ENCODE peak calls at places on chromosomes 2 and 18, in six cellular contexts. R, H, T, F, X and P are unnamed samples.

GRCh38 chr2:238511614-238511950 is 84.9 kb downstream of the ASB1 start:
- DNase-seq in T (no peak), F (no peak), H (no peak), X (no peak), R (no peak), P (no peak)

GRCh38 chr2:148770047-148770446 is 105.0 kb upstream of the KIF5C start:
- DNase-seq in R (no peak), T (no peak), X (no peak), H (no peak), F (no peak), P (no peak)

GRCh38 chr18:76348267-76349066 is 146.6 kb downstream of the ZNF516 start:
- DNase-seq in R (no peak), F (no peak), T (peak), X (no peak), H (no peak), P (no peak)

GRCh38 chr18:28657836-28658410 is 481.0 kb upstream of the CDH2 start:
- DNase-seq in X (no peak), H (no peak), R (no peak), F (no peak), T (no peak), P (no peak)

GRCh38 chr2:204104821-204105220 is 168.3 kb downstream of the ICOS start:
- DNase-seq in H (no peak), T (no peak), F (no peak), X (no peak), R (no peak), P (no peak)

GRCh38 chr2:147649963-147650362 is 194.9 kb upstream of the ACVR2A start:
- DNase-seq in T (no peak), R (no peak), H (no peak), F (no peak), X (no peak), P (no peak)

GRCh38 chr2:104641801-104642200 is 212.1 kb upstream of the POU3F3 start:
- DNase-seq in T (no peak), X (no peak), F (no peak), H (no peak), R (no peak), P (no peak)

GRCh38 chr2:8966123-8966908 is 37.2 kb downstream of the MBOAT2 start:
- DNase-seq in F (no peak), R (no peak), T (no peak), H (no peak), X (no peak), P (no peak)

GRCh38 chr2:173136614-173137013 is 61.0 kb downstream of the MAP3K20 start:
- DNase-seq in T (no peak), H (no peak), R (no peak), X (no peak), F (no peak), P (no peak)

GRCh38 chr2:225584821-225585220 is 185.3 kb downstream of the NYAP2 start:
- DNase-seq in F (no peak), R (no peak), X (no peak), H (no peak), T (peak), P (no peak)

GRCh38 chr2:221461911-221462310 is 110.2 kb downstream of the EPHA4 start:
- DNase-seq in T (no peak), X (no peak), F (no peak), R (no peak), H (no peak), P (no peak)

GRCh38 chr18:10036479-10036878 is 122.7 kb downstream of the VAPA start:
- DNase-seq in T (no peak), X (no peak), R (no peak), F (no peak), H (no peak), P (no peak)

GRCh38 chr2:17506736-17507616 is 11.3 kb downstream of the RAD51AP2 start:
- DNase-seq in H (no peak), X (no peak), F (no peak), T (no peak), R (no peak), P (no peak)

GRCh38 chr2:134527398-134527797 is 191.4 kb downstream of the TMEM163 start:
- DNase-seq in F (no peak), R (no peak), T (no peak), X (no peak), H (peak), P (no peak)

GRCh38 chr2:70458661-70459060 is 95.0 kb downstream of the TGFA start:
- DNase-seq in X (no peak), R (no peak), F (no peak), H (no peak), T (no peak), P (no peak)

GRCh38 chr2:218368621-218369153 is 12.0 kb downstream of the CATIP start:
- DNase-seq in H (peak), T (peak), X (peak), R (peak), F (peak), P (no peak)

GRCh38 chr2:38808677-38809076 is 30.7 kb downstream of the GEMIN6 start:
- DNase-seq in F (no peak), X (no peak), H (no peak), T (no peak), R (no peak), P (no peak)

GRCh38 chr18:44601447-44601846 is 79.2 kb upstream of the SETBP1 start:
- DNase-seq in T (no peak), R (no peak), X (no peak), H (no peak), F (no peak), P (no peak)

GRCh38 chr2:169696381-169696780 is 2.1 kb downstream of the PHOSPHO2 start:
- DNase-seq in X (no peak), T (no peak), F (no peak), H (no peak), R (no peak), P (no peak)

GRCh38 chr2:226813148-226813701 is 13.6 kb upstream of the IRS1 start:
- DNase-seq in X (peak), T (peak), F (no peak), H (no peak), R (no peak), P (no peak)

GRCh38 chr2:237198144-237198900 is 112.6 kb downstream of the COPS8 start:
- DNase-seq in X (peak), H (no peak), T (no peak), F (no peak), R (no peak), P (no peak)

GRCh38 chr2:43071629-43072550 is 154.5 kb downstream of the ZFP36L2 start:
- DNase-seq in R (no peak), T (no peak), F (no peak), X (no peak), H (peak), P (no peak)

GRCh38 chr18:42574871-42575270 is 540.6 kb downstream of the RIT2 start:
- DNase-seq in X (no peak), H (no peak), F (no peak), R (no peak), T (no peak), P (no peak)

GRCh38 chr2:122236152-122236892 is 480.9 kb downstream of the TSN start:
- DNase-seq in T (no peak), X (no peak), R (no peak), F (no peak), H (no peak), P (no peak)

GRCh38 chr2:226652388-226652787 is 147.2 kb downstream of the IRS1 start:
- DNase-seq in T (no peak), F (no peak), X (no peak), R (no peak), H (no peak), P (no peak)

GRCh38 chr2:192390401-192390800 is 195.7 kb upstream of the TMEFF2 start:
- DNase-seq in X (no peak), F (no peak), R (no peak), H (no peak), T (no peak), P (no peak)

GRCh38 chr2:206558492-206558891 is 83.8 kb upstream of the FAM237A start:
- DNase-seq in F (no peak), T (no peak), H (no peak), X (no peak), R (no peak), P (no peak)

GRCh38 chr18:51162617-51163016 is 34.9 kb downstream of the MEX3C start:
- DNase-seq in T (no peak), X (no peak), R (no peak), H (no peak), F (no peak), P (no peak)

GRCh38 chr18:73715228-73715670 is 432.4 kb downstream of the FBXO15 start:
- DNase-seq in X (no peak), R (no peak), H (no peak), T (no peak), F (no peak), P (no peak)

GRCh38 chr2:215324811-215325210 is 13.0 kb downstream of the ATIC start:
- DNase-seq in H (no peak), T (no peak), R (no peak), X (no peak), F (no peak), P (no peak)

GRCh38 chr18:3380384-3380961 is 69.5 kb upstream of the TGIF1 start:
- DNase-seq in F (no peak), H (no peak), T (no peak), X (no peak), R (no peak), P (no peak)

GRCh38 chr2:20614201-20615045 is 36.5 kb downstream of the HS1BP3 start:
- DNase-seq in R (peak), T (peak), H (no peak), X (peak), F (no peak), P (no peak)

GRCh38 chr2:207143474-207144190 is 22.1 kb downstream of the KLF7 start:
- DNase-seq in X (peak), T (peak), F (peak), R (peak), H (peak), P (peak)

GRCh38 chr2:65072181-65072970 is 16.2 kb downstream of the CEP68 start:
- DNase-seq in X (no peak), R (no peak), F (no peak), H (no peak), T (no peak), P (peak)

GRCh38 chr2:159249955-159250723 is 36.4 kb downstream of the WDSUB1 start:
- DNase-seq in H (peak), R (peak), X (no peak), T (no peak), F (no peak), P (peak)

GRCh38 chr2:36861896-36862295 is 104.4 kb downstream of the STRN start:
- DNase-seq in F (no peak), H (no peak), T (no peak), X (no peak), R (no peak), P (no peak)

GRCh38 chr2:85709385-85709784 is 15.2 kb downstream of the GNLY start:
- DNase-seq in F (no peak), T (no peak), H (no peak), X (no peak), R (no peak), P (no peak)

GRCh38 chr2:85712261-85712660 is 18.1 kb downstream of the GNLY start:
- DNase-seq in X (no peak), T (no peak), H (no peak), R (no peak), F (no peak), P (no peak)

GRCh38 chr2:85712849-85713612 is 18.9 kb downstream of the GNLY start:
- DNase-seq in H (peak), T (no peak), F (no peak), X (no peak), R (peak), P (no peak)

GRCh38 chr2:85711578-85712060 is 17.5 kb downstream of the GNLY start:
- DNase-seq in R (no peak), H (no peak), X (no peak), T (no peak), F (no peak), P (no peak)

DNA sequence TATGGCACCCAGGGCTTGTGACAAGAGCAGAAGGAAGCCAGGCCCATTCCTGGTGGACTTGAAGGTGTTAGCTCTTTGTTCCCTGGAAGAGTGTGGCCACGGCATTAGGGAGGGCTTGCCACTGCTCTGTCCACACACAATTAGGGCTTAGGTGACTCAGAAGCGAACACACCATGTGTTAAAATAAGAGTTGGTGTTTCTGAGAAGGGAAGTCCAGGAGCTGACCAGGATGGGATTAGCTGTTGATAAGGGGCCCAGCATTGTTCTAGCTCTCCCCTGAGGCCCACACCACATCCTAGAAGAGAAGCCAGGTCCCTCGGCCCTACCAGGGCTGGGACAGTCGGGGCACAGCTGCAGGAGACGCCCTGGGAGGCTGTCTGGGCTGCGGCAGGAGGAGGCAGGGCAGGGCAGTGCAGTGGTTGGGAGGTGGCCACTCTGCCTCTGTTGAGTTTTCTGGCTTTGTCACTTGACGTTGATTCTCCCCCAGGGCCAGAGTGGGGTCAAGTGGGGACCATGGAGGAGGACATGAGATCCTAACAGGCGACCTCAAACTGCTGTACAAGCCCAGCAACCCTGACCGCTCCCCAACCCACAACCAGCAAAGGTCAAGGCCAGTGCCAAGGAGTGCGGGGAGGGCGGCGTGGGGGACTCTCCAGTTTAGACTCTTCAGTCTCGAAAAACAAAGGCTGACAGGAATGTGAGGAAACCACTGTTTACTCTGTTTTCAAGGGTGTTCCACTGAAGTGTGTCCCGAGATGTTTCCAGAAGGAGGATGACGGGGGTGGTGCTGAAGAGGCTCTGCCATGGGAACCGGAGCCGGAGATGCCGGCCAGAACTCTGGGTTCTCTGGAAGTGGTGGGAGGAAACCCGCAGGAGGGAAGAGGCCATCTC is 16.8 kb downstream of the GNLY start:
- DNase-seq in X (no peak), R (peak), T (no peak), F (no peak), H (peak), P (no peak)
- H3K4me3 ChIP-seq in X (no peak), R (no peak), T (no peak), F (no peak), H (no peak), P (no peak)

GRCh38 chr2:88764850-88765153 is 73.3 kb downstream of the RPIA start:
- DNase-seq in X (peak), F (peak), H (no peak), T (no peak), R (no peak), P (no peak)
- H3K4me3 ChIP-seq in X (peak), F (peak), H (peak), T (peak), R (no peak), P (no peak)

DNA sequence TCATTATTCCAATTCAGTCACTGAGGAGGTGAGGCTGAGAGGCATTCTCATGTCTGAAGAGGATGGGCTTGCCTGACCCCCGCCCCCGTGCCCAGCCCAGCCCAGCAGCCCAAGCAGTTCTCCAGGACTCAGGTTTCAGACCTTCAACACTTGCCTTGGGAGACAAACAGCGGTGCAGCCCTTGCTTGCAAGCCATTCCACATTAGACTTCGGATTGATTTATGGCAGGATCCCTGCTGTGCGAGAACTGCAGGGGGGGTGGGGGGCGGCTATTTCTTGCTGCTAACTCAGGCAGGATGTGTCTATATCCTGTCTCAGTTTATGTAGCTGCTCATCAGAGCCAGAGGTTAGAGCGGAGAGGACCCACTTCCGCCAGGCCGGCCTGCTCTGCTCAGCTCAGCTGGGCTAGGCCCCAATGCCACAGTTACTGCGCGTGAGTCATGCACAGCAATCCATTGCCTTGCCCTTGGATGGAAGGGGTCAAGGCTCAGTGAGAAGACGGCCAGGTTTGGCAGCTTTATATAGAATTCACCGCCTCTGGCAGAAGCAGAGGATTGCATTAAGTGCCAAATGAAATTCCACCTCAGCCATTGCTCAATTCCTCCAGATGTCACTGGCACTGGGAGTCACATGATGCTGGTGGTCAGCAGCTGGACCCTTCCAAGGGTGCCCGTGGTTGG is 1.8 kb downstream of the GYPC start:
- DNase-seq in H (peak), R (peak), T (peak), F (peak), X (peak), P (peak)
- H3K4me3 ChIP-seq in H (peak), R (no peak), T (no peak), F (peak), X (peak), P (peak)

GRCh38 chr2:174331731-174332606 is 2.8 kb upstream of the SP9 start:
- DNase-seq in X (peak), H (no peak), R (no peak), F (no peak), T (peak), P (no peak)
- H3K4me3 ChIP-seq in X (peak), H (no peak), R (no peak), F (peak), T (peak), P (no peak)

GRCh38 chr2:118300807-118301206 is 212.5 kb downstream of the INSIG2 start:
- DNase-seq in R (no peak), H (no peak), X (no peak), T (no peak), F (no peak), P (no peak)
- H3K4me3 ChIP-seq in R (no peak), H (no peak), X (no peak), T (no peak), F (no peak), P (no peak)

GRCh38 chr2:144389930-144390311 is 130.0 kb downstream of the ZEB2 start:
- DNase-seq in F (no peak), T (no peak), H (no peak), X (no peak), R (no peak), P (no peak)

GRCh38 chr2:144390424-144391020 is 129.4 kb downstream of the ZEB2 start:
- DNase-seq in H (no peak), R (no peak), F (no peak), T (no peak), X (no peak), P (no peak)

GRCh38 chr2:144383571-144383970 is 136.3 kb downstream of the ZEB2 start:
- DNase-seq in R (no peak), X (no peak), H (no peak), T (no peak), F (no peak), P (no peak)

GRCh38 chr2:144389151-144389929 is 130.6 kb downstream of the ZEB2 start:
- DNase-seq in X (peak), H (no peak), R (peak), F (peak), T (no peak), P (no peak)
- H3K4me3 ChIP-seq in X (peak), H (no peak), R (no peak), F (peak), T (no peak), P (no peak)